ENCODE peak calls at places on chromosome 18, in ten cellular contexts. One of them, this sample, is unnamed. For H3K9me3, the result is how much of the 10 kb centered on the place peaks cover.

GRCh38 chr18:66342577-66342976 is 261.3 kb downstream of the CDH19 start:
- DNase-seq in upper lobe of left lung: no peak
- DNase-seq in MM.1S: no peak
- DNase-seq in lower lobe of right lung: no peak
- DNase-seq in left lung: no peak
- DNase-seq in fibroblast of lung: no peak
- DNase-seq in psoas muscle: no peak
- DNase-seq in A549: no peak
- DNase-seq in OCI-LY7: no peak
- DNase-seq in CD4-positive, alpha-beta memory T cell: no peak
- DNase-seq in this sample: no peak

GRCh38 chr18:47163241-47163640 is 12.9 kb downstream of the IER3IP1 start:
- DNase-seq in psoas muscle: no peak
- DNase-seq in OCI-LY7: no peak
- DNase-seq in CD4-positive, alpha-beta memory T cell: no peak
- DNase-seq in MM.1S: peak
- DNase-seq in fibroblast of lung: peak
- DNase-seq in left lung: no peak
- DNase-seq in A549: no peak
- DNase-seq in lower lobe of right lung: no peak
- DNase-seq in upper lobe of left lung: no peak
- DNase-seq in this sample: no peak

GRCh38 chr18:57352761-57353136 is 392 bp downstream of the ST8SIA3 start:
- DNase-seq in A549: no peak
- DNase-seq in fibroblast of lung: no peak
- DNase-seq in left lung: no peak
- DNase-seq in CD4-positive, alpha-beta memory T cell: no peak
- DNase-seq in OCI-LY7: no peak
- DNase-seq in lower lobe of right lung: no peak
- DNase-seq in MM.1S: no peak
- DNase-seq in psoas muscle: no peak
- DNase-seq in upper lobe of left lung: no peak
- DNase-seq in this sample: no peak

GRCh38 chr18:2979871-2980606 is 32.9 kb downstream of the LPIN2 start:
- DNase-seq in upper lobe of left lung: no peak
- DNase-seq in A549: no peak
- DNase-seq in psoas muscle: no peak
- DNase-seq in CD4-positive, alpha-beta memory T cell: no peak
- DNase-seq in fibroblast of lung: no peak
- DNase-seq in OCI-LY7: peak
- DNase-seq in lower lobe of right lung: peak
- DNase-seq in left lung: no peak
- DNase-seq in MM.1S: no peak
- DNase-seq in this sample: no peak

GRCh38 chr18:21163647-21164625 is 52.3 kb upstream of the ROCK1 start:
- DNase-seq in OCI-LY7: no peak
- DNase-seq in fibroblast of lung: peak
- DNase-seq in lower lobe of right lung: no peak
- DNase-seq in psoas muscle: no peak
- DNase-seq in A549: no peak
- DNase-seq in upper lobe of left lung: no peak
- DNase-seq in CD4-positive, alpha-beta memory T cell: no peak
- DNase-seq in MM.1S: no peak
- DNase-seq in left lung: no peak
- DNase-seq in this sample: no peak

GRCh38 chr18:61127714-61128485 is 205.3 kb upstream of the CDH20 start:
- DNase-seq in upper lobe of left lung: no peak
- DNase-seq in CD4-positive, alpha-beta memory T cell: no peak
- DNase-seq in fibroblast of lung: no peak
- DNase-seq in OCI-LY7: no peak
- DNase-seq in lower lobe of right lung: no peak
- DNase-seq in A549: no peak
- DNase-seq in MM.1S: no peak
- DNase-seq in left lung: no peak
- DNase-seq in psoas muscle: no peak
- DNase-seq in this sample: no peak

GRCh38 chr18:37565985-37566478 is 434 bp upstream of the CELF4 start:
- DNase-seq in lower lobe of right lung: no peak
- DNase-seq in CD4-positive, alpha-beta memory T cell: no peak
- DNase-seq in upper lobe of left lung: peak
- DNase-seq in left lung: no peak
- DNase-seq in psoas muscle: peak
- DNase-seq in A549: peak
- DNase-seq in OCI-LY7: no peak
- DNase-seq in MM.1S: no peak
- DNase-seq in fibroblast of lung: peak
- DNase-seq in this sample: no peak

GRCh38 chr18:24586662-24587360 is 126.4 kb downstream of the HRH4 start:
- DNase-seq in psoas muscle: no peak
- DNase-seq in upper lobe of left lung: no peak
- DNase-seq in MM.1S: no peak
- DNase-seq in left lung: no peak
- DNase-seq in OCI-LY7: no peak
- DNase-seq in CD4-positive, alpha-beta memory T cell: no peak
- DNase-seq in lower lobe of right lung: no peak
- DNase-seq in fibroblast of lung: no peak
- DNase-seq in A549: no peak
- DNase-seq in this sample: no peak

GRCh38 chr18:60929966-60930365 is 403.3 kb upstream of the CDH20 start:
- DNase-seq in lower lobe of right lung: no peak
- DNase-seq in left lung: no peak
- DNase-seq in CD4-positive, alpha-beta memory T cell: no peak
- DNase-seq in fibroblast of lung: no peak
- DNase-seq in psoas muscle: no peak
- DNase-seq in MM.1S: no peak
- DNase-seq in A549: no peak
- DNase-seq in OCI-LY7: no peak
- DNase-seq in upper lobe of left lung: no peak
- DNase-seq in this sample: no peak

GRCh38 chr18:22710628-22711380 is 222.3 kb upstream of the RBBP8 start:
- DNase-seq in A549: peak
- DNase-seq in upper lobe of left lung: peak
- DNase-seq in CD4-positive, alpha-beta memory T cell: no peak
- DNase-seq in OCI-LY7: no peak
- DNase-seq in fibroblast of lung: peak
- DNase-seq in psoas muscle: no peak
- DNase-seq in MM.1S: no peak
- DNase-seq in left lung: peak
- DNase-seq in lower lobe of right lung: no peak
- DNase-seq in this sample: peak

DNA sequence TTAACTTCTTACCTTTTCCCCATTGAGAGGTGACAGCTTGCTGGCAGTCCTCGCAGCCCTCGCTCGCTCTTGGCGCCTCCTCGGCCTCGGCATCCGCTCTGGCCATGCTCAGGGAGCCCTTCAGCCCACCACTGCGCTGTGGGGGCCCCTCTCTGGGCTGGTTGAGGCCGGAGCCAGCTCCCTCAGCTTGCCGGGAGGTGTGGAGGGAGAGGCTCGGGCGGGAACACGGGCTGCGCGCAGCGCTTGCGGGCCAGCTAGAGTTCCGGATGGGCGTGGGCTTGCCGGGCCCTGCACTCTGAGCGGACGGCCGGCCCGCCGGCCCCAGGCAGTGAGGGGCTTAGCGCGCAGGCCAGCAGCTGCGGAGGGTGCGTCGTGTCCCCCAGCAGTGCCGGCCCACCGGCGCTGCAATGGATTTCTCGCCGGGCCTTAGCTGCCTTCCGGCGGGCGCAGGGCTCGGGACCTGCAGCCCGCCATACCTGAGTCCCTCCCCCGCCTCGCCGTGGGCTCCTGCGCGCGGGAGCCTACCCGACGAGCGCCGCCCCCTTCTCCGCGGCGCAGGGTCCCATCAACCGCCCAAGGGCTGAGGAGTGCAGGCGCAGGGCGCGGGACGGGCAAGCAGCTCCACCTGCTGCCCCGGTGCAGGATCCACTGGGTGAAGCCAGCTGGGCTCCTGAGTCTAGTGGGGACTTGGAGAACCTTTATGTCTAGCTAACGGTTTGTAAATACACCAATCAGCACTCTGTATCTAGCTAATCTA is 335.0 kb downstream of the CBLN2 start:
- DNase-seq in CD4-positive, alpha-beta memory T cell: no peak
- DNase-seq in lower lobe of right lung: no peak
- DNase-seq in A549: no peak
- DNase-seq in left lung: no peak
- DNase-seq in upper lobe of left lung: peak
- DNase-seq in MM.1S: no peak
- DNase-seq in OCI-LY7: no peak
- DNase-seq in psoas muscle: no peak
- DNase-seq in fibroblast of lung: no peak
- DNase-seq in this sample: no peak
- H3K9me3 ChIP-seq in CD4-positive, alpha-beta memory T cell: under half
- H3K9me3 ChIP-seq in lower lobe of right lung: under half
- H3K9me3 ChIP-seq in A549: under half
- H3K9me3 ChIP-seq in left lung: under half
- H3K9me3 ChIP-seq in upper lobe of left lung: under half
- H3K9me3 ChIP-seq in MM.1S: under half
- H3K9me3 ChIP-seq in OCI-LY7: under half
- H3K9me3 ChIP-seq in psoas muscle: under half
- H3K9me3 ChIP-seq in fibroblast of lung: under half
- H3K9me3 ChIP-seq in this sample: under half

DNA sequence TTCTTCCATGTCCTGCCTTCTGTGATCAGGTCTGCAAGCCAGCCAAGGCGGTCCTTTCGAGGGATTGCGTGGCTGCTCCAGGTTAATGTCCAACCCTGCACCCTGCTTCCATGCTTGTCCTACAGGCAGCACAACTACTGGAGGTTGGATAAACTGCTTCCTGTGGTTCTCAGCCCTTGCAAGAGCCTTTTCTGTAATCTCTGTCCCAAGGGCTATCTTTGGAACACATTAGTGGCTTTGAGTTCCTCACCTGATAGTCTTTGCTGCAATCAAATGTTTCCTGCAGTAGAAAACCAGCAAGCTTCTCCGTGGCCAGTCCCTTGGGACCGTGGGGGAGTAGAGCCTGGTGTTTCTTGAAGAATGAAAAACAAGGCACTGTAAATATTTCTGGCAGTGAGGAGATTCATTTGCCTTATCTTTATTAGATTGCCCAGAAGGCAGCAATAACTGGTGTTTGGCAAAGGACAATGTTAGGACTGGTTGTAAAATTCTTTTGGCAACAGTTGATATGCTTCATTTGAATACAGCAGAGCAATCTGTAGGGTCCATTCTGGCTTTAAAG is 214.4 kb downstream of the FHOD3 start:
- DNase-seq in upper lobe of left lung: no peak
- DNase-seq in A549: no peak
- DNase-seq in OCI-LY7: no peak
- DNase-seq in MM.1S: no peak
- DNase-seq in left lung: no peak
- DNase-seq in lower lobe of right lung: no peak
- DNase-seq in psoas muscle: no peak
- DNase-seq in CD4-positive, alpha-beta memory T cell: no peak
- DNase-seq in fibroblast of lung: no peak
- DNase-seq in this sample: no peak
- H3K9me3 ChIP-seq in upper lobe of left lung: under half
- H3K9me3 ChIP-seq in A549: under half
- H3K9me3 ChIP-seq in OCI-LY7: under half
- H3K9me3 ChIP-seq in MM.1S: under half
- H3K9me3 ChIP-seq in left lung: under half
- H3K9me3 ChIP-seq in lower lobe of right lung: under half
- H3K9me3 ChIP-seq in psoas muscle: under half
- H3K9me3 ChIP-seq in CD4-positive, alpha-beta memory T cell: under half
- H3K9me3 ChIP-seq in fibroblast of lung: under half
- H3K9me3 ChIP-seq in this sample: under half

GRCh38 chr18:34709104-34709503 is 994 bp upstream of the DTNA start:
- DNase-seq in OCI-LY7: no peak
- DNase-seq in lower lobe of right lung: no peak
- DNase-seq in psoas muscle: peak
- DNase-seq in upper lobe of left lung: no peak
- DNase-seq in CD4-positive, alpha-beta memory T cell: no peak
- DNase-seq in fibroblast of lung: peak
- DNase-seq in MM.1S: no peak
- DNase-seq in A549: no peak
- DNase-seq in left lung: no peak
- DNase-seq in this sample: no peak

GRCh38 chr18:34701911-34702310 is 8.2 kb upstream of the DTNA start:
- DNase-seq in fibroblast of lung: no peak
- DNase-seq in CD4-positive, alpha-beta memory T cell: no peak
- DNase-seq in A549: no peak
- DNase-seq in OCI-LY7: no peak
- DNase-seq in psoas muscle: no peak
- DNase-seq in MM.1S: no peak
- DNase-seq in upper lobe of left lung: no peak
- DNase-seq in lower lobe of right lung: no peak
- DNase-seq in left lung: no peak
- DNase-seq in this sample: no peak

GRCh38 chr18:34707670-34708069 is 2.4 kb upstream of the DTNA start:
- DNase-seq in A549: peak
- DNase-seq in lower lobe of right lung: no peak
- DNase-seq in OCI-LY7: no peak
- DNase-seq in left lung: peak
- DNase-seq in MM.1S: no peak
- DNase-seq in CD4-positive, alpha-beta memory T cell: no peak
- DNase-seq in psoas muscle: peak
- DNase-seq in upper lobe of left lung: no peak
- DNase-seq in fibroblast of lung: peak
- DNase-seq in this sample: no peak

GRCh38 chr18:34702814-34703213 is 7.3 kb upstream of the DTNA start:
- DNase-seq in MM.1S: no peak
- DNase-seq in lower lobe of right lung: no peak
- DNase-seq in OCI-LY7: no peak
- DNase-seq in left lung: no peak
- DNase-seq in fibroblast of lung: no peak
- DNase-seq in psoas muscle: no peak
- DNase-seq in CD4-positive, alpha-beta memory T cell: no peak
- DNase-seq in A549: no peak
- DNase-seq in upper lobe of left lung: no peak
- DNase-seq in this sample: no peak

GRCh38 chr18:34704823-34705222 is 5.3 kb upstream of the DTNA start:
- DNase-seq in psoas muscle: no peak
- DNase-seq in MM.1S: no peak
- DNase-seq in lower lobe of right lung: no peak
- DNase-seq in A549: no peak
- DNase-seq in CD4-positive, alpha-beta memory T cell: no peak
- DNase-seq in upper lobe of left lung: no peak
- DNase-seq in OCI-LY7: no peak
- DNase-seq in fibroblast of lung: no peak
- DNase-seq in left lung: no peak
- DNase-seq in this sample: no peak
- H3K9me3 ChIP-seq in psoas muscle: under half
- H3K9me3 ChIP-seq in MM.1S: under half
- H3K9me3 ChIP-seq in lower lobe of right lung: under half
- H3K9me3 ChIP-seq in A549: under half
- H3K9me3 ChIP-seq in CD4-positive, alpha-beta memory T cell: under half
- H3K9me3 ChIP-seq in upper lobe of left lung: under half
- H3K9me3 ChIP-seq in OCI-LY7: under half
- H3K9me3 ChIP-seq in fibroblast of lung: under half
- H3K9me3 ChIP-seq in left lung: under half
- H3K9me3 ChIP-seq in this sample: under half

DNA sequence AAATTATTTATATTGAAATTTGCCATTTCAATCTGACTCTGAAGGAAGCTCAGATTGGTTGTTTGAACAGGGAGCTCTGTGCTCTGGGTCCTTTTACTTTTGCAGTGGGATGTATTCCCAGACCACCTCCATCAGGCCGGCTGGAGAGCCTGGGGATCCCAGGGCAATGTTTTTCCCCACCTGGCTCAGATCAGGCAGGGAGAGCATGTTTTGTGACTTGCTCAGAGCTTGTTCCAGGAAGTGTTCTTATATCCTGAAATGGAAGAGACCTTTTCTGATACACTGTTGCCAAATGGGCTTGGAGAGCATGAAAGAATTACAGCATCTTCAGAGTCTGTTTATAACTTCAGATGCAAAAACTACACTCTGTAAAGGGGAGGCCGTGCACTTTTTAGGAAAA is 56.0 kb downstream of the LIPG start:
- DNase-seq in fibroblast of lung: no peak
- DNase-seq in MM.1S: no peak
- DNase-seq in psoas muscle: no peak
- DNase-seq in OCI-LY7: no peak
- DNase-seq in lower lobe of right lung: no peak
- DNase-seq in A549: no peak
- DNase-seq in CD4-positive, alpha-beta memory T cell: no peak
- DNase-seq in upper lobe of left lung: no peak
- DNase-seq in left lung: no peak
- DNase-seq in this sample: no peak
- H3K9me3 ChIP-seq in fibroblast of lung: under half
- H3K9me3 ChIP-seq in MM.1S: under half
- H3K9me3 ChIP-seq in psoas muscle: under half
- H3K9me3 ChIP-seq in OCI-LY7: under half
- H3K9me3 ChIP-seq in lower lobe of right lung: under half
- H3K9me3 ChIP-seq in A549: under half
- H3K9me3 ChIP-seq in CD4-positive, alpha-beta memory T cell: under half
- H3K9me3 ChIP-seq in upper lobe of left lung: under half
- H3K9me3 ChIP-seq in left lung: under half
- H3K9me3 ChIP-seq in this sample: under half

This sample was measured in Peyer's patch.